ENCODE peak calls at places on chromosomes 1 and 21, in eight cellular contexts. One of them, this sample, is unnamed.

GRCh38 chr1:164058192-164058591 is 500.8 kb upstream of the PBX1 start:
- DNase-seq in foreskin fibroblast: peak
- DNase-seq in neural crest cell: no peak
- DNase-seq in AG04450: no peak
- DNase-seq in nephron progenitor cell: no peak
- DNase-seq in right lobe of liver: no peak
- DNase-seq in endothelial cell: no peak
- DNase-seq in left ventricle myocardium inferior: no peak
- DNase-seq in this sample: no peak

GRCh38 chr1:156504062-156504813 is 3.7 kb upstream of the MEF2D start:
- DNase-seq in foreskin fibroblast: peak
- DNase-seq in neural crest cell: no peak
- DNase-seq in AG04450: no peak
- DNase-seq in nephron progenitor cell: no peak
- DNase-seq in right lobe of liver: no peak
- DNase-seq in endothelial cell: no peak
- DNase-seq in left ventricle myocardium inferior: no peak
- DNase-seq in this sample: peak

GRCh38 chr1:61699893-61700851 is 24.8 kb downstream of the TM2D1 start:
- DNase-seq in foreskin fibroblast: no peak
- DNase-seq in neural crest cell: no peak
- DNase-seq in AG04450: no peak
- DNase-seq in nephron progenitor cell: no peak
- DNase-seq in right lobe of liver: no peak
- DNase-seq in endothelial cell: no peak
- DNase-seq in left ventricle myocardium inferior: no peak
- DNase-seq in this sample: no peak

GRCh38 chr1:226870323-226871046 is at the start of gene PSEN2:
- DNase-seq in foreskin fibroblast: peak
- DNase-seq in neural crest cell: peak
- DNase-seq in AG04450: no peak
- DNase-seq in nephron progenitor cell: peak
- DNase-seq in right lobe of liver: peak
- DNase-seq in endothelial cell: peak
- DNase-seq in left ventricle myocardium inferior: peak
- DNase-seq in this sample: no peak

GRCh38 chr1:198018529-198018928 is 101.4 kb downstream of the LHX9 start:
- DNase-seq in foreskin fibroblast: peak
- DNase-seq in neural crest cell: no peak
- DNase-seq in AG04450: no peak
- DNase-seq in nephron progenitor cell: no peak
- DNase-seq in right lobe of liver: no peak
- DNase-seq in endothelial cell: no peak
- DNase-seq in left ventricle myocardium inferior: no peak
- DNase-seq in this sample: no peak

GRCh38 chr1:10864776-10865175 is 68.3 kb upstream of the CASZ1 start:
- DNase-seq in foreskin fibroblast: no peak
- DNase-seq in neural crest cell: no peak
- DNase-seq in AG04450: no peak
- DNase-seq in nephron progenitor cell: no peak
- DNase-seq in right lobe of liver: no peak
- DNase-seq in endothelial cell: no peak
- DNase-seq in left ventricle myocardium inferior: no peak
- DNase-seq in this sample: no peak

GRCh38 chr1:161096514-161096913 is 1.6 kb upstream of the KLHDC9 start:
- DNase-seq in foreskin fibroblast: peak
- DNase-seq in neural crest cell: no peak
- DNase-seq in AG04450: no peak
- DNase-seq in nephron progenitor cell: no peak
- DNase-seq in right lobe of liver: no peak
- DNase-seq in endothelial cell: no peak
- DNase-seq in left ventricle myocardium inferior: peak
- DNase-seq in this sample: peak

GRCh38 chr1:114435088-114435715 is 75.8 kb downstream of the TRIM33 start:
- DNase-seq in foreskin fibroblast: no peak
- DNase-seq in neural crest cell: no peak
- DNase-seq in AG04450: no peak
- DNase-seq in nephron progenitor cell: no peak
- DNase-seq in right lobe of liver: no peak
- DNase-seq in endothelial cell: no peak
- DNase-seq in left ventricle myocardium inferior: no peak
- DNase-seq in this sample: no peak

GRCh38 chr21:32350981-32351380 is 41.8 kb downstream of the URB1 start:
- DNase-seq in foreskin fibroblast: no peak
- DNase-seq in neural crest cell: no peak
- DNase-seq in AG04450: no peak
- DNase-seq in nephron progenitor cell: no peak
- DNase-seq in right lobe of liver: no peak
- DNase-seq in endothelial cell: no peak
- DNase-seq in left ventricle myocardium inferior: no peak
- DNase-seq in this sample: no peak

GRCh38 chr1:59549903-59550302 is 253.0 kb downstream of the FGGY start:
- DNase-seq in foreskin fibroblast: peak
- DNase-seq in neural crest cell: no peak
- DNase-seq in AG04450: peak
- DNase-seq in nephron progenitor cell: no peak
- DNase-seq in right lobe of liver: no peak
- DNase-seq in endothelial cell: no peak
- DNase-seq in left ventricle myocardium inferior: no peak
- DNase-seq in this sample: no peak

GRCh38 chr1:32066489-32066873 is 6.3 kb upstream of the TMEM39B start:
- DNase-seq in foreskin fibroblast: peak
- DNase-seq in neural crest cell: no peak
- DNase-seq in AG04450: no peak
- DNase-seq in nephron progenitor cell: no peak
- DNase-seq in right lobe of liver: no peak
- DNase-seq in endothelial cell: no peak
- DNase-seq in left ventricle myocardium inferior: peak
- DNase-seq in this sample: no peak

GRCh38 chr1:171740987-171741871 is 636 bp downstream of the VAMP4 start:
- DNase-seq in foreskin fibroblast: peak
- DNase-seq in neural crest cell: peak
- DNase-seq in AG04450: no peak
- DNase-seq in nephron progenitor cell: peak
- DNase-seq in right lobe of liver: no peak
- DNase-seq in endothelial cell: peak
- DNase-seq in left ventricle myocardium inferior: peak
- DNase-seq in this sample: no peak

GRCh38 chr1:32786856-32787255 is 30.3 kb downstream of the YARS1 start:
- DNase-seq in foreskin fibroblast: no peak
- DNase-seq in neural crest cell: no peak
- DNase-seq in AG04450: no peak
- DNase-seq in nephron progenitor cell: no peak
- DNase-seq in right lobe of liver: no peak
- DNase-seq in endothelial cell: no peak
- DNase-seq in left ventricle myocardium inferior: no peak
- DNase-seq in this sample: no peak

GRCh38 chr1:75964760-75965408 is 32.7 kb upstream of the ASB17 start:
- DNase-seq in foreskin fibroblast: no peak
- DNase-seq in neural crest cell: no peak
- DNase-seq in AG04450: no peak
- DNase-seq in nephron progenitor cell: no peak
- DNase-seq in right lobe of liver: no peak
- DNase-seq in endothelial cell: no peak
- DNase-seq in left ventricle myocardium inferior: no peak
- DNase-seq in this sample: no peak

DNA sequence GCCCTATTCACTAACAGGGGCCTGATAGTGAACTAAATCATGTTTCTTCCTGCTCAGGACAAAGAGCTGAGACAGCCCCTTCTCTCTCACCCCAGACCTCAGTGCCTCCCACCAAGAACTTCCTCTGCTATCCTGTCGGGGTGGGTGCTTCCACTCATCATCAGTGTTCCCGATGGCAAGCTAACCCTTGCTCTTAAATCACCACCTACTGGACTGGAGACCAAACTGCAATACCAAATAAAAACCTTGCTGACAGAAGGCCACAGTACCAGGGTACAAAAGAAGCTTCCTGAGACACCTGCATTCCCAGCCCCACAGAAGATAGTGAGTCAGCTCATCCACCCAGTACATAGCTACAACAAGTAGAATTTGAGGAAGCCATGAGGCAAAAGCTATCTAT is 799.5 kb downstream of the LTN1 start:
- DNase-seq in foreskin fibroblast: no peak
- DNase-seq in neural crest cell: no peak
- DNase-seq in AG04450: no peak
- DNase-seq in nephron progenitor cell: no peak
- DNase-seq in right lobe of liver: no peak
- DNase-seq in endothelial cell: no peak
- DNase-seq in left ventricle myocardium inferior: no peak
- DNase-seq in this sample: no peak
- TF ChIP-seq CTCF in foreskin fibroblast: no peak
- TF ChIP-seq CTCF in neural crest cell: no peak
- TF ChIP-seq CTCF in AG04450: peak
- TF ChIP-seq CTCF in nephron progenitor cell: no peak
- TF ChIP-seq CTCF in right lobe of liver: no peak
- TF ChIP-seq CTCF in endothelial cell: no peak
- TF ChIP-seq CTCF in left ventricle myocardium inferior: no peak
- TF ChIP-seq CTCF in this sample: peak

DNA sequence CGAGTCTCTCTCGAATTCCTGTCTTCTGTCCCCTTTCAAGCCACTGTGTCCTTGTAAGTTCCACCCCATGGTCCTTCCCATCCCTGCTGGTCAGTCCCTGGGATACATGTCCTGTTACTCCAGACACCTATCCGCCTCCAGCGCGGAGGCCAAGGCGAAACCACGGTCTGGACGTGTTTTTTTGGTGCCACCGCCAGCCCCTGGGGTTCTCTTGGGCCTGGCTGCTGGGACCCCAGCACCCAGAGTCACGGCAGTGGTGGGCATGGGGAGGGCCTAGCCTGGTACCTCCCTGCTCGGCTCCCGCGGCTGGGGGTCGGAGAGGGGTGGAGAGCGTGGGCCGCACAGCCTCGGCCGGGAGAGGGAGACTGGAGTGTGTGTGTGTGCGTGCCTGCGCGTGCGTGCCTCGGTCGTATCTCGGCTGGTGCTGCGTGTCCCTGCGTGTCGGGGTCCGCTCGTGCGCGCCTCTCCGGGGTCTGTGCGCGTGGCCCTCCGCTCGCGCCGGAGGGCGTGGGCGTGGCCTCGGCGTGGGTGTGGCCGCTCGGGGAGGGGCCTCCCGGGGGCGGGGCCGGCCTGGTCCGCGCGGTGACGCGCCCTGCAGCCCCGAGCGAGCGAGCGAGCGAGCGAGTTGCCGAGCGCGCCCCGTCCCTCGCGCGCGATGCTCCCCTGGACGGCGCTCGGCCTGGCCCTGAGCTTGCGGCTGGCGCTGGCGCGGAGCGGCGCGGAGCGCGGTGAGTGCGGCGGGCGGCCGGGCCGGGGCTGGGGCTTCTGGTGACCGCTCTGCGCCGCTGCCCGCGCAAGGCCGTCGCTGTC is at the start of gene VWA1:
- DNase-seq in foreskin fibroblast: peak
- DNase-seq in neural crest cell: peak
- DNase-seq in AG04450: no peak
- DNase-seq in nephron progenitor cell: peak
- DNase-seq in right lobe of liver: peak
- DNase-seq in endothelial cell: peak
- DNase-seq in left ventricle myocardium inferior: peak
- DNase-seq in this sample: no peak
- TF ChIP-seq CTCF in foreskin fibroblast: no peak
- TF ChIP-seq CTCF in neural crest cell: peak
- TF ChIP-seq CTCF in AG04450: no peak
- TF ChIP-seq CTCF in nephron progenitor cell: no peak
- TF ChIP-seq CTCF in right lobe of liver: no peak
- TF ChIP-seq CTCF in endothelial cell: no peak
- TF ChIP-seq CTCF in left ventricle myocardium inferior: no peak
- TF ChIP-seq CTCF in this sample: peak

DNA sequence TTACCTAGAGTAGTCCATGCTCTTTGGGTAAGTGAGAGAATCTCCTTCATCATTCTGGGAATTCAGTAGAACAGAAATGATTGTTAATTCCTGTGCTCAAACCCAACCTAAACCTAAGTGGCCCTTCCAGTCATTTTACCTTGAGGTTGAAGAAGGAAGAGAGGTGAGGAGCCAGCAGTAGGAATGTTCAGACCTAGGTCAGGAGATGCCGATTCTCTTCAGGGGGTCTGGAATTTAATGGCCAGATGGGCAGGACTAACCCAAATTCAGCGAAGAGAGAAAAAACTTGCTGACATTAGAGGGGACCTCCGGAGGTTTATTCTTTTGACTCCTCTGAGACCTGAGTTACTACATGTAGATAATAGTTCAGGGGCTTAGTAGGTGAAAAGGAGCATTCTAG is 16.5 kb upstream of the OR2B11 start:
- DNase-seq in foreskin fibroblast: no peak
- DNase-seq in neural crest cell: no peak
- DNase-seq in AG04450: no peak
- DNase-seq in nephron progenitor cell: no peak
- DNase-seq in right lobe of liver: no peak
- DNase-seq in endothelial cell: no peak
- DNase-seq in left ventricle myocardium inferior: no peak
- DNase-seq in this sample: no peak
- TF ChIP-seq CTCF in foreskin fibroblast: no peak
- TF ChIP-seq CTCF in neural crest cell: no peak
- TF ChIP-seq CTCF in AG04450: no peak
- TF ChIP-seq CTCF in nephron progenitor cell: no peak
- TF ChIP-seq CTCF in right lobe of liver: no peak
- TF ChIP-seq CTCF in endothelial cell: no peak
- TF ChIP-seq CTCF in left ventricle myocardium inferior: no peak
- TF ChIP-seq CTCF in this sample: no peak

GRCh38 chr1:204494281-204495077 is at the start of gene PIK3C2B:
- DNase-seq in foreskin fibroblast: peak
- DNase-seq in neural crest cell: peak
- DNase-seq in AG04450: peak
- DNase-seq in nephron progenitor cell: peak
- DNase-seq in right lobe of liver: peak
- DNase-seq in endothelial cell: peak
- DNase-seq in left ventricle myocardium inferior: peak
- DNase-seq in this sample: no peak

GRCh38 chr1:204493882-204494280 is 724 bp downstream of the PIK3C2B start:
- DNase-seq in foreskin fibroblast: peak
- DNase-seq in neural crest cell: no peak
- DNase-seq in AG04450: no peak
- DNase-seq in nephron progenitor cell: peak
- DNase-seq in right lobe of liver: peak
- DNase-seq in endothelial cell: peak
- DNase-seq in left ventricle myocardium inferior: peak
- DNase-seq in this sample: no peak

GRCh38 chr1:204495078-204495753 is 611 bp upstream of the PIK3C2B start:
- DNase-seq in foreskin fibroblast: peak
- DNase-seq in neural crest cell: no peak
- DNase-seq in AG04450: no peak
- DNase-seq in nephron progenitor cell: no peak
- DNase-seq in right lobe of liver: no peak
- DNase-seq in endothelial cell: no peak
- DNase-seq in left ventricle myocardium inferior: no peak
- DNase-seq in this sample: no peak

GRCh38 chr1:204493145-204493881 is 1.3 kb downstream of the PIK3C2B start:
- DNase-seq in foreskin fibroblast: peak
- DNase-seq in neural crest cell: peak
- DNase-seq in AG04450: no peak
- DNase-seq in nephron progenitor cell: no peak
- DNase-seq in right lobe of liver: peak
- DNase-seq in endothelial cell: no peak
- DNase-seq in left ventricle myocardium inferior: peak
- DNase-seq in this sample: no peak

DNA sequence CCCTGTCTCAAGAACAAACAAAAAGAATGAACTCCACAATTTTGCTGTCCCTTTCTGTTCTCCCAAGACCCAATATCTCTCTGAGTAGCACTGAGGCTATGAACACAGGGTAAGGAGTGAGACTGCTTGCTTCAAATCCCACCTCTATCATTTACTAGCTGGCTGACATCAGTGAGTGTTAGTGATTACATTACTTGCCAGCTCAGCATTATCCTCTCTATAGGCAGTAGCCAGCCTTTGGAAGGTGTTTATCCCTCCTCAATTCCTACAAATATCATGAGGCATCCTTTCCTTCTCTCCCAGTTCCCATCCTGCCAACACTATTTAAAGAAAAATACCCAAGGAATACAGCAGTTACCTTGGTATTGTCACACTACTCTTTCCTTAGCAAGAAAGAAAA is 3.0 kb downstream of the PIK3C2B start:
- DNase-seq in foreskin fibroblast: no peak
- DNase-seq in neural crest cell: no peak
- DNase-seq in AG04450: no peak
- DNase-seq in nephron progenitor cell: no peak
- DNase-seq in right lobe of liver: no peak
- DNase-seq in endothelial cell: no peak
- DNase-seq in left ventricle myocardium inferior: no peak
- DNase-seq in this sample: no peak
- TF ChIP-seq CTCF in foreskin fibroblast: no peak
- TF ChIP-seq CTCF in neural crest cell: no peak
- TF ChIP-seq CTCF in AG04450: no peak
- TF ChIP-seq CTCF in nephron progenitor cell: no peak
- TF ChIP-seq CTCF in right lobe of liver: no peak
- TF ChIP-seq CTCF in endothelial cell: no peak
- TF ChIP-seq CTCF in left ventricle myocardium inferior: no peak
- TF ChIP-seq CTCF in this sample: no peak